ENCODE peak calls at places on chromosomes 4 and X, in ten cellular contexts. One of them, this sample, is unnamed.

GRCh38 chr4:7021930-7022658 is 21.1 kb upstream of the TADA2B start:
- DNase-seq in heart left ventricle: no peak
- DNase-seq in body of pancreas: no peak
- DNase-seq in stomach: no peak
- DNase-seq in ovary: no peak
- DNase-seq in spleen: peak
- DNase-seq in sigmoid colon: no peak
- DNase-seq in suprapubic skin: no peak
- DNase-seq in GM12878: no peak
- DNase-seq in breast epithelium: peak
- DNase-seq in this sample: no peak

GRCh38 chr4:3287271-3287971 is 5.4 kb upstream of the RGS12 start:
- DNase-seq in heart left ventricle: no peak
- DNase-seq in body of pancreas: no peak
- DNase-seq in stomach: peak
- DNase-seq in ovary: no peak
- DNase-seq in spleen: no peak
- DNase-seq in sigmoid colon: no peak
- DNase-seq in suprapubic skin: no peak
- DNase-seq in GM12878: no peak
- DNase-seq in breast epithelium: peak
- DNase-seq in this sample: no peak

GRCh38 chrX:148582353-148582752 is 81.9 kb downstream of the AFF2 start:
- DNase-seq in heart left ventricle: no peak
- DNase-seq in body of pancreas: no peak
- DNase-seq in stomach: no peak
- DNase-seq in ovary: no peak
- DNase-seq in spleen: no peak
- DNase-seq in sigmoid colon: no peak
- DNase-seq in suprapubic skin: no peak
- DNase-seq in GM12878: no peak
- DNase-seq in breast epithelium: no peak
- DNase-seq in this sample: no peak

GRCh38 chrX:34377645-34378044 is 245.5 kb upstream of the FAM47A start:
- DNase-seq in heart left ventricle: no peak
- DNase-seq in body of pancreas: no peak
- DNase-seq in stomach: no peak
- DNase-seq in ovary: no peak
- DNase-seq in spleen: no peak
- DNase-seq in sigmoid colon: no peak
- DNase-seq in suprapubic skin: no peak
- DNase-seq in GM12878: no peak
- DNase-seq in breast epithelium: no peak
- DNase-seq in this sample: no peak

GRCh38 chrX:134469481-134469880 is 9.5 kb downstream of the HPRT1 start:
- DNase-seq in heart left ventricle: no peak
- DNase-seq in body of pancreas: no peak
- DNase-seq in stomach: no peak
- DNase-seq in ovary: no peak
- DNase-seq in spleen: no peak
- DNase-seq in sigmoid colon: no peak
- DNase-seq in suprapubic skin: no peak
- DNase-seq in GM12878: no peak
- DNase-seq in breast epithelium: no peak
- DNase-seq in this sample: no peak

GRCh38 chr4:121551881-121552280 is 144.9 kb downstream of the ANXA5 start:
- DNase-seq in heart left ventricle: peak
- DNase-seq in body of pancreas: no peak
- DNase-seq in stomach: no peak
- DNase-seq in ovary: no peak
- DNase-seq in spleen: no peak
- DNase-seq in sigmoid colon: no peak
- DNase-seq in suprapubic skin: no peak
- DNase-seq in GM12878: no peak
- DNase-seq in breast epithelium: no peak
- DNase-seq in this sample: no peak

GRCh38 chr4:180058731-180059215 is 2184.4 kb upstream of the TENM3 start:
- DNase-seq in heart left ventricle: peak
- DNase-seq in body of pancreas: peak
- DNase-seq in stomach: no peak
- DNase-seq in ovary: no peak
- DNase-seq in spleen: peak
- DNase-seq in sigmoid colon: no peak
- DNase-seq in suprapubic skin: no peak
- DNase-seq in GM12878: no peak
- DNase-seq in breast epithelium: no peak
- DNase-seq in this sample: no peak

GRCh38 chr4:89268572-89269180 is 38.9 kb downstream of the GPRIN3 start:
- DNase-seq in heart left ventricle: no peak
- DNase-seq in body of pancreas: no peak
- DNase-seq in stomach: no peak
- DNase-seq in ovary: no peak
- DNase-seq in spleen: no peak
- DNase-seq in sigmoid colon: no peak
- DNase-seq in suprapubic skin: no peak
- DNase-seq in GM12878: no peak
- DNase-seq in breast epithelium: no peak
- DNase-seq in this sample: no peak

GRCh38 chrX:130877892-130878321 is 25.1 kb downstream of the ENOX2 start:
- DNase-seq in heart left ventricle: no peak
- DNase-seq in body of pancreas: no peak
- DNase-seq in stomach: no peak
- DNase-seq in ovary: no peak
- DNase-seq in spleen: no peak
- DNase-seq in sigmoid colon: no peak
- DNase-seq in suprapubic skin: no peak
- DNase-seq in GM12878: no peak
- DNase-seq in breast epithelium: no peak
- DNase-seq in this sample: no peak

GRCh38 chr4:42643685-42644084 is 13.2 kb downstream of the ATP8A1 start:
- DNase-seq in heart left ventricle: no peak
- DNase-seq in body of pancreas: no peak
- DNase-seq in stomach: no peak
- DNase-seq in ovary: no peak
- DNase-seq in spleen: no peak
- DNase-seq in sigmoid colon: no peak
- DNase-seq in suprapubic skin: no peak
- DNase-seq in GM12878: peak
- DNase-seq in breast epithelium: no peak
- DNase-seq in this sample: no peak

GRCh38 chrX:155611302-155611701 is 1.4 kb downstream of the TMLHE start:
- DNase-seq in heart left ventricle: no peak
- DNase-seq in body of pancreas: no peak
- DNase-seq in stomach: no peak
- DNase-seq in ovary: no peak
- DNase-seq in spleen: no peak
- DNase-seq in sigmoid colon: no peak
- DNase-seq in suprapubic skin: no peak
- DNase-seq in GM12878: no peak
- DNase-seq in breast epithelium: no peak
- DNase-seq in this sample: no peak

GRCh38 chrX:155613927-155614559 is 1.3 kb upstream of the TMLHE start:
- DNase-seq in heart left ventricle: no peak
- DNase-seq in body of pancreas: no peak
- DNase-seq in stomach: no peak
- DNase-seq in ovary: no peak
- DNase-seq in spleen: no peak
- DNase-seq in sigmoid colon: no peak
- DNase-seq in suprapubic skin: no peak
- DNase-seq in GM12878: no peak
- DNase-seq in breast epithelium: no peak
- DNase-seq in this sample: no peak

GRCh38 chrX:155615938-155616337 is 3.2 kb upstream of the TMLHE start:
- DNase-seq in heart left ventricle: no peak
- DNase-seq in body of pancreas: no peak
- DNase-seq in stomach: no peak
- DNase-seq in ovary: no peak
- DNase-seq in spleen: no peak
- DNase-seq in sigmoid colon: no peak
- DNase-seq in suprapubic skin: no peak
- DNase-seq in GM12878: no peak
- DNase-seq in breast epithelium: no peak
- DNase-seq in this sample: no peak

GRCh38 chrX:155612312-155613224 is at the start of gene TMLHE:
- DNase-seq in heart left ventricle: peak
- DNase-seq in body of pancreas: peak
- DNase-seq in stomach: peak
- DNase-seq in ovary: peak
- DNase-seq in spleen: peak
- DNase-seq in sigmoid colon: peak
- DNase-seq in suprapubic skin: peak
- DNase-seq in GM12878: peak
- DNase-seq in breast epithelium: peak
- DNase-seq in this sample: peak
- TF ChIP-seq POLR2A in heart left ventricle: no peak
- TF ChIP-seq POLR2A in body of pancreas: no peak
- TF ChIP-seq POLR2A in stomach: no peak
- TF ChIP-seq POLR2A in ovary: no peak
- TF ChIP-seq POLR2A in spleen: no peak
- TF ChIP-seq POLR2A in sigmoid colon: no peak
- TF ChIP-seq POLR2A in suprapubic skin: peak
- TF ChIP-seq POLR2A in GM12878: peak
- TF ChIP-seq POLR2A in breast epithelium: no peak
- TF ChIP-seq POLR2A in this sample: peak

GRCh38 chr4:128288689-128289106 is 1.1 kb upstream of the PGRMC2 start:
- DNase-seq in heart left ventricle: no peak
- DNase-seq in body of pancreas: no peak
- DNase-seq in stomach: peak
- DNase-seq in ovary: no peak
- DNase-seq in spleen: no peak
- DNase-seq in sigmoid colon: no peak
- DNase-seq in suprapubic skin: no peak
- DNase-seq in GM12878: peak
- DNase-seq in breast epithelium: peak
- DNase-seq in this sample: peak

GRCh38 chr4:128285085-128286023 is 2.3 kb downstream of the PGRMC2 start:
- DNase-seq in heart left ventricle: no peak
- DNase-seq in body of pancreas: no peak
- DNase-seq in stomach: no peak
- DNase-seq in ovary: no peak
- DNase-seq in spleen: no peak
- DNase-seq in sigmoid colon: no peak
- DNase-seq in suprapubic skin: no peak
- DNase-seq in GM12878: no peak
- DNase-seq in breast epithelium: no peak
- DNase-seq in this sample: no peak

GRCh38 chr4:128287159-128287870 is at the start of gene PGRMC2:
- DNase-seq in heart left ventricle: peak
- DNase-seq in body of pancreas: no peak
- DNase-seq in stomach: no peak
- DNase-seq in ovary: no peak
- DNase-seq in spleen: no peak
- DNase-seq in sigmoid colon: peak
- DNase-seq in suprapubic skin: no peak
- DNase-seq in GM12878: no peak
- DNase-seq in breast epithelium: peak
- DNase-seq in this sample: no peak

GRCh38 chr4:128287871-128288688 is 467 bp upstream of the PGRMC2 start:
- DNase-seq in heart left ventricle: peak
- DNase-seq in body of pancreas: peak
- DNase-seq in stomach: peak
- DNase-seq in ovary: peak
- DNase-seq in spleen: peak
- DNase-seq in sigmoid colon: peak
- DNase-seq in suprapubic skin: peak
- DNase-seq in GM12878: peak
- DNase-seq in breast epithelium: peak
- DNase-seq in this sample: peak

GRCh38 chr4:128286474-128287158 is 997 bp downstream of the PGRMC2 start:
- DNase-seq in heart left ventricle: no peak
- DNase-seq in body of pancreas: no peak
- DNase-seq in stomach: no peak
- DNase-seq in ovary: no peak
- DNase-seq in spleen: no peak
- DNase-seq in sigmoid colon: no peak
- DNase-seq in suprapubic skin: no peak
- DNase-seq in GM12878: no peak
- DNase-seq in breast epithelium: no peak
- DNase-seq in this sample: peak
- TF ChIP-seq POLR2A in heart left ventricle: no peak
- TF ChIP-seq POLR2A in body of pancreas: no peak
- TF ChIP-seq POLR2A in stomach: no peak
- TF ChIP-seq POLR2A in ovary: no peak
- TF ChIP-seq POLR2A in spleen: no peak
- TF ChIP-seq POLR2A in sigmoid colon: peak
- TF ChIP-seq POLR2A in suprapubic skin: no peak
- TF ChIP-seq POLR2A in GM12878: no peak
- TF ChIP-seq POLR2A in breast epithelium: no peak
- TF ChIP-seq POLR2A in this sample: peak

DNA sequence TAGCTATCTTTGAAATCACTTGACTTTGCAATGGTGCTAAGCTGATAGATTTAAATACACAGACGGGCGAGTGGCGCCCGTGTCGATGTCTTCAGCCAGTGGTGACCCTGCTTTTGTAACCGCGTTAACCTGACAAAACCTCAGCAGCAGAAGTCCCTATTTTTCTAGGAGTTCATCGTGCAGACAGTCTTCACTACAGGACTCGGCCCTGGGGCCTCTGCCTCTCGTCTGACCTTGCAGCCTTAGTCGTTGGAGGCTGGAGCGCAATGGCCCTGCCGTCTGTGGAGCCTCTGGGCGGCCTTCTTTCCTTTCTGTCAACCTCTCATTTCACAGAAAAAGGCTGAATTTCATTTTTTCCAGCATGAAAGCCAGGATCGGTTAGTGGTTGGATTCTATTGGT is 57.9 kb downstream of the CPLX1 start:
- DNase-seq in heart left ventricle: no peak
- DNase-seq in body of pancreas: no peak
- DNase-seq in stomach: no peak
- DNase-seq in ovary: no peak
- DNase-seq in spleen: no peak
- DNase-seq in sigmoid colon: no peak
- DNase-seq in suprapubic skin: no peak
- DNase-seq in GM12878: no peak
- DNase-seq in breast epithelium: no peak
- DNase-seq in this sample: no peak
- TF ChIP-seq POLR2A in heart left ventricle: no peak
- TF ChIP-seq POLR2A in body of pancreas: no peak
- TF ChIP-seq POLR2A in stomach: no peak
- TF ChIP-seq POLR2A in ovary: no peak
- TF ChIP-seq POLR2A in spleen: no peak
- TF ChIP-seq POLR2A in sigmoid colon: no peak
- TF ChIP-seq POLR2A in suprapubic skin: no peak
- TF ChIP-seq POLR2A in GM12878: no peak
- TF ChIP-seq POLR2A in breast epithelium: no peak
- TF ChIP-seq POLR2A in this sample: no peak

DNA sequence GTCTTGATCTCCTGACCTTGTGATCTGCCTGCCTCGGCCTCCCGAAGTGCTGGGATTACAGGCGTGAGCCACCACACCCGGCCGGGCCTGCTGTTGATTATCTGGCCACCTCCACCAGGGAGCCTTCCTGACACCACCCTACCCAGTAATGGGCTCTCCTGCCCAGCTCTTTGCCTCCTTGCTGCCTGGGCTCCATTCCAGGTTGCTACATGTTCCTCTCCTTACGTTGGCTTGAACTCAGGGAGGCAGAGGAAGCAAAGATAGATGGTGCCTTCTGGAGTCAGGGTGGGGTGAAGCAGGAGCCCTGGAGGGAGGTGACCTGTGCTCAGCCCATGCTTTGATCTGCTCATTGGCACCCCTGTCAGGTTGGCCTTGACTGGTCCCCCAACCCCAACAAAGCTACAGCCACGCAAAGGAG is 26.3 kb downstream of the FLNA start:
- DNase-seq in heart left ventricle: peak
- DNase-seq in body of pancreas: no peak
- DNase-seq in stomach: no peak
- DNase-seq in ovary: no peak
- DNase-seq in spleen: peak
- DNase-seq in sigmoid colon: peak
- DNase-seq in suprapubic skin: no peak
- DNase-seq in GM12878: no peak
- DNase-seq in breast epithelium: no peak
- DNase-seq in this sample: no peak
- TF ChIP-seq POLR2A in heart left ventricle: no peak
- TF ChIP-seq POLR2A in body of pancreas: no peak
- TF ChIP-seq POLR2A in stomach: no peak
- TF ChIP-seq POLR2A in ovary: no peak
- TF ChIP-seq POLR2A in spleen: no peak
- TF ChIP-seq POLR2A in sigmoid colon: no peak
- TF ChIP-seq POLR2A in suprapubic skin: no peak
- TF ChIP-seq POLR2A in GM12878: no peak
- TF ChIP-seq POLR2A in breast epithelium: no peak
- TF ChIP-seq POLR2A in this sample: no peak

This sample was measured in erythroblast.